ENCODE peak calls at places on chromosome 5, in eight cellular contexts. Z is T-helper 2 cell, E is T-helper 1 cell, I is cardiac fibroblast, N is right cardiac atrium, G is GM18507, B is NCI-H1105, M is cardiac muscle cell. R is an unnamed sample.

GRCh38 chr5:32511778-32512374 is 67.3 kb upstream of the ZFR start:
- DNase-seq in Z (peak), E (no peak), I (no peak), N (no peak), G (no peak), B (no peak), M (no peak), R (no peak)

GRCh38 chr5:128254789-128255188 is 171.2 kb downstream of the SLC12A2 start:
- DNase-seq in Z (no peak), E (no peak), I (peak), N (no peak), G (no peak), B (no peak), M (peak), R (no peak)

GRCh38 chr5:50853151-50853550 is 186.7 kb downstream of the PARP8 start:
- DNase-seq in Z (no peak), E (no peak), I (no peak), N (peak), G (peak), B (no peak), M (no peak), R (no peak)

GRCh38 chr5:54900906-54901725 is 84.3 kb downstream of the ESM1 start:
- DNase-seq in Z (no peak), E (no peak), I (peak), N (no peak), G (no peak), B (no peak), M (peak), R (no peak)

GRCh38 chr5:139658501-139658927 is 10.4 kb downstream of the CXXC5 start:
- DNase-seq in Z (no peak), E (no peak), I (peak), N (peak), G (no peak), B (no peak), M (peak), R (no peak)

GRCh38 chr5:139708877-139709586 is 60.9 kb downstream of the CXXC5 start:
- DNase-seq in Z (no peak), E (no peak), I (peak), N (peak), G (no peak), B (no peak), M (peak), R (peak)

GRCh38 chr5:169450464-169450863 is 133.1 kb upstream of the SPDL1 start:
- DNase-seq in Z (no peak), E (no peak), I (peak), N (no peak), G (no peak), B (no peak), M (peak), R (no peak)

GRCh38 chr5:164145458-164145857 is 640.0 kb downstream of the MAT2B start:
- DNase-seq in Z (no peak), E (no peak), I (no peak), N (no peak), G (no peak), B (no peak), M (no peak), R (no peak)

GRCh38 chr5:5781335-5781734 is 358.9 kb downstream of the ICE1 start:
- DNase-seq in Z (no peak), E (no peak), I (no peak), N (no peak), G (no peak), B (no peak), M (no peak), R (no peak)

GRCh38 chr5:37598665-37599064 is 219.5 kb downstream of the WDR70 start:
- DNase-seq in Z (no peak), E (no peak), I (no peak), N (no peak), G (no peak), B (no peak), M (no peak), R (no peak)

GRCh38 chr5:156438076-156438475 is 111.1 kb downstream of the SGCD start:
- DNase-seq in Z (no peak), E (no peak), I (no peak), N (no peak), G (no peak), B (no peak), M (no peak), R (no peak)

GRCh38 chr5:95484421-95484820 is 70.4 kb downstream of the SKIC3 start:
- DNase-seq in Z (no peak), E (no peak), I (no peak), N (no peak), G (no peak), B (no peak), M (no peak), R (no peak)

GRCh38 chr5:3149899-3150298 is 398.4 kb upstream of the IRX2 start:
- DNase-seq in Z (no peak), E (no peak), I (no peak), N (no peak), G (no peak), B (no peak), M (no peak), R (no peak)

GRCh38 chr5:134136771-134137170 is 22.3 kb downstream of the TCF7 start:
- DNase-seq in Z (no peak), E (no peak), I (no peak), N (no peak), G (no peak), B (no peak), M (no peak), R (no peak)

GRCh38 chr5:132647473-132647872 is 10.5 kb upstream of the IL13 start:
- DNase-seq in Z (no peak), E (no peak), I (no peak), N (no peak), G (no peak), B (no peak), M (no peak), R (no peak)

GRCh38 chr5:10065428-10066000 is 184.2 kb downstream of the ATPSCKMT start:
- DNase-seq in Z (no peak), E (no peak), I (no peak), N (peak), G (no peak), B (no peak), M (no peak), R (no peak)

GRCh38 chr5:11385901-11386293 is 518.3 kb downstream of the CTNND2 start:
- DNase-seq in Z (no peak), E (no peak), I (no peak), N (no peak), G (no peak), B (no peak), M (no peak), R (no peak)

GRCh38 chr5:32504923-32505596 is 60.5 kb upstream of the ZFR start:
- DNase-seq in Z (no peak), E (no peak), I (peak), N (peak), G (no peak), B (peak), M (peak), R (peak)

GRCh38 chr5:106094128-106094726 is 1576.5 kb downstream of the EFNA5 start:
- DNase-seq in Z (no peak), E (no peak), I (peak), N (no peak), G (no peak), B (peak), M (no peak), R (no peak)

GRCh38 chr5:9108156-9108555 is 437.7 kb downstream of the SEMA5A start:
- DNase-seq in Z (no peak), E (no peak), I (no peak), N (no peak), G (no peak), B (no peak), M (no peak), R (no peak)

GRCh38 chr5:158468444-158468843 is 609.5 kb upstream of the CLINT1 start:
- DNase-seq in Z (no peak), E (no peak), I (no peak), N (no peak), G (no peak), B (no peak), M (no peak), R (no peak)

GRCh38 chr5:56405536-56405935 is 172.4 kb upstream of the ANKRD55 start:
- DNase-seq in Z (no peak), E (no peak), I (no peak), N (no peak), G (no peak), B (no peak), M (no peak), R (no peak)

GRCh38 chr5:38607930-38608545 is 51.6 kb upstream of the LIFR start:
- DNase-seq in Z (no peak), E (no peak), I (peak), N (no peak), G (no peak), B (no peak), M (peak), R (no peak)

GRCh38 chr5:78005021-78005785 is 229.1 kb upstream of the TBCA start:
- DNase-seq in Z (no peak), E (no peak), I (peak), N (no peak), G (no peak), B (peak), M (peak), R (no peak)

GRCh38 chr5:111733571-111733970 is 23.4 kb downstream of the NREP start:
- DNase-seq in Z (no peak), E (no peak), I (no peak), N (no peak), G (no peak), B (no peak), M (no peak), R (no peak)

R was measured in endothelial cell.